ENCODE peak calls at places on chromosomes 6 and 20, in four cellular contexts. G is lung microvascular endothelial cell, B is mesothelial cell of epicardium, T is activated gamma-delta T cell treated with Interleukin-2 at 50 U/mL for 16 hours. J is an unnamed sample.

GRCh38 chr20:40470313-40471260 is 218.4 kb downstream of the MAFB start:
- DNase-seq in G (no peak), B (no peak), T (no peak), J (no peak)

GRCh38 chr6:39206250-39206721 is 23.0 kb downstream of the KCNK5 start:
- DNase-seq in G (no peak), B (no peak), T (no peak), J (peak)

GRCh38 chr6:152117156-152118129 is 310.0 kb downstream of the ESR1 start:
- DNase-seq in G (no peak), B (no peak), T (no peak), J (peak)

GRCh38 chr6:150027806-150028565 is 2.7 kb upstream of the RAET1L start:
- DNase-seq in G (no peak), B (no peak), T (no peak), J (no peak)

GRCh38 chr6:82072113-82072512 is 175.4 kb downstream of the IBTK start:
- DNase-seq in G (no peak), B (no peak), T (no peak), J (no peak)

GRCh38 chr20:19025430-19026120 is 186.9 kb upstream of the SLC24A3 start:
- DNase-seq in G (no peak), B (no peak), T (no peak), J (no peak)

GRCh38 chr6:7050911-7051779 is 56.6 kb upstream of the RREB1 start:
- DNase-seq in G (peak), B (no peak), T (no peak), J (peak)

GRCh38 chr6:133033263-133033662 is 207.9 kb upstream of the EYA4 start:
- DNase-seq in G (no peak), B (no peak), T (no peak), J (no peak)

GRCh38 chr6:44831002-44831610 is 443.6 kb downstream of the CDC5L start:
- DNase-seq in G (no peak), B (no peak), T (no peak), J (no peak)

GRCh38 chr6:151317206-151317994 is 74.0 kb downstream of the ZBTB2 start:
- DNase-seq in G (peak), B (no peak), T (no peak), J (no peak)

GRCh38 chr20:57508381-57508780 is 16.6 kb downstream of the CTCFL start:
- DNase-seq in G (no peak), B (no peak), T (no peak), J (no peak)

GRCh38 chr6:33049323-33049722 is 24.1 kb downstream of the HLA-DPA1 start:
- DNase-seq in G (peak), B (no peak), T (no peak), J (no peak)

GRCh38 chr20:6708010-6708409 is 59.5 kb upstream of the BMP2 start:
- DNase-seq in G (peak), B (no peak), T (no peak), J (peak)

GRCh38 chr20:14720251-14720650 is 382.8 kb upstream of the FLRT3 start:
- DNase-seq in G (no peak), B (no peak), T (no peak), J (no peak)

GRCh38 chr6:21049572-21049971 is 515.3 kb downstream of the CDKAL1 start:
- DNase-seq in G (no peak), B (no peak), T (no peak), J (no peak)

GRCh38 chr20:38471987-38472512 is 593 bp upstream of the RALGAPB start:
- DNase-seq in G (no peak), B (no peak), T (no peak), J (peak)

GRCh38 chr6:82711992-82712788 is 348.6 kb downstream of the TPBG start:
- DNase-seq in G (no peak), B (no peak), T (no peak), J (no peak)

GRCh38 chr6:129493396-129493902 is 216.5 kb downstream of the ARHGAP18 start:
- DNase-seq in G (peak), B (no peak), T (no peak), J (no peak)

GRCh38 chr20:21156266-21156665 is 30.4 kb downstream of the KIZ start:
- DNase-seq in G (no peak), B (no peak), T (no peak), J (no peak)